ENCODE peak calls at places on chromosomes 11 and 22, in eight cellular contexts. One of them, this sample, is unnamed.

GRCh38 chr11:91219501-91219900 is 996.7 kb upstream of the CHORDC1 start:
- DNase-seq in prostate gland: no peak
- DNase-seq in keratinocyte: no peak
- DNase-seq in hepatocyte: no peak
- DNase-seq in pancreas: no peak
- DNase-seq in heart left ventricle: no peak
- DNase-seq in lower lobe of right lung: no peak
- DNase-seq in AG04450: no peak
- DNase-seq in this sample: no peak

GRCh38 chr22:41934284-41935014 is 7.8 kb upstream of the TNFRSF13C start:
- DNase-seq in prostate gland: no peak
- DNase-seq in keratinocyte: no peak
- DNase-seq in hepatocyte: no peak
- DNase-seq in pancreas: no peak
- DNase-seq in heart left ventricle: no peak
- DNase-seq in lower lobe of right lung: no peak
- DNase-seq in AG04450: no peak
- DNase-seq in this sample: no peak

GRCh38 chr11:75602916-75603315 is 40.9 kb downstream of the SERPINH1 start:
- DNase-seq in prostate gland: no peak
- DNase-seq in keratinocyte: no peak
- DNase-seq in hepatocyte: no peak
- DNase-seq in pancreas: no peak
- DNase-seq in heart left ventricle: no peak
- DNase-seq in lower lobe of right lung: no peak
- DNase-seq in AG04450: no peak
- DNase-seq in this sample: no peak

GRCh38 chr11:79285756-79286155 is 155.1 kb downstream of the TENM4 start:
- DNase-seq in prostate gland: no peak
- DNase-seq in keratinocyte: no peak
- DNase-seq in hepatocyte: no peak
- DNase-seq in pancreas: no peak
- DNase-seq in heart left ventricle: no peak
- DNase-seq in lower lobe of right lung: no peak
- DNase-seq in AG04450: no peak
- DNase-seq in this sample: no peak

GRCh38 chr11:96014234-96014633 is 90.3 kb upstream of the MTMR2 start:
- DNase-seq in prostate gland: no peak
- DNase-seq in keratinocyte: no peak
- DNase-seq in hepatocyte: no peak
- DNase-seq in pancreas: no peak
- DNase-seq in heart left ventricle: no peak
- DNase-seq in lower lobe of right lung: no peak
- DNase-seq in AG04450: no peak
- DNase-seq in this sample: no peak

GRCh38 chr11:57974830-57975229 is 48.9 kb upstream of the OR9Q1 start:
- DNase-seq in prostate gland: no peak
- DNase-seq in keratinocyte: no peak
- DNase-seq in hepatocyte: no peak
- DNase-seq in pancreas: no peak
- DNase-seq in heart left ventricle: no peak
- DNase-seq in lower lobe of right lung: no peak
- DNase-seq in AG04450: no peak
- DNase-seq in this sample: no peak

GRCh38 chr11:47308050-47308823 is 38.3 kb downstream of the MADD start:
- DNase-seq in prostate gland: no peak
- DNase-seq in keratinocyte: no peak
- DNase-seq in hepatocyte: no peak
- DNase-seq in pancreas: peak
- DNase-seq in heart left ventricle: no peak
- DNase-seq in lower lobe of right lung: no peak
- DNase-seq in AG04450: no peak
- DNase-seq in this sample: no peak

GRCh38 chr11:41307371-41308080 is 151.9 kb downstream of the LRRC4C start:
- DNase-seq in prostate gland: no peak
- DNase-seq in keratinocyte: no peak
- DNase-seq in hepatocyte: no peak
- DNase-seq in pancreas: no peak
- DNase-seq in heart left ventricle: no peak
- DNase-seq in lower lobe of right lung: no peak
- DNase-seq in AG04450: no peak
- DNase-seq in this sample: no peak

GRCh38 chr11:105799263-105799662 is 189.4 kb downstream of the GRIA4 start:
- DNase-seq in prostate gland: no peak
- DNase-seq in keratinocyte: no peak
- DNase-seq in hepatocyte: no peak
- DNase-seq in pancreas: no peak
- DNase-seq in heart left ventricle: no peak
- DNase-seq in lower lobe of right lung: no peak
- DNase-seq in AG04450: no peak
- DNase-seq in this sample: no peak

GRCh38 chr11:46277313-46277622 is 194 bp upstream of the CREB3L1 start:
- DNase-seq in prostate gland: peak
- DNase-seq in keratinocyte: no peak
- DNase-seq in hepatocyte: peak
- DNase-seq in pancreas: no peak
- DNase-seq in heart left ventricle: no peak
- DNase-seq in lower lobe of right lung: no peak
- DNase-seq in AG04450: no peak
- DNase-seq in this sample: peak

GRCh38 chr22:23278883-23279675 is 98.8 kb downstream of the BCR start:
- DNase-seq in prostate gland: peak
- DNase-seq in keratinocyte: peak
- DNase-seq in hepatocyte: no peak
- DNase-seq in pancreas: peak
- DNase-seq in heart left ventricle: no peak
- DNase-seq in lower lobe of right lung: peak
- DNase-seq in AG04450: no peak
- DNase-seq in this sample: no peak

GRCh38 chr22:20624161-20624616 is 116.8 kb downstream of the MED15 start:
- DNase-seq in prostate gland: no peak
- DNase-seq in keratinocyte: no peak
- DNase-seq in hepatocyte: no peak
- DNase-seq in pancreas: no peak
- DNase-seq in heart left ventricle: no peak
- DNase-seq in lower lobe of right lung: no peak
- DNase-seq in AG04450: no peak
- DNase-seq in this sample: no peak

GRCh38 chr22:28799125-28799833 is 1.1 kb downstream of the XBP1 start:
- DNase-seq in prostate gland: peak
- DNase-seq in keratinocyte: no peak
- DNase-seq in hepatocyte: peak
- DNase-seq in pancreas: no peak
- DNase-seq in heart left ventricle: no peak
- DNase-seq in lower lobe of right lung: peak
- DNase-seq in AG04450: peak
- DNase-seq in this sample: peak

GRCh38 chr11:72682238-72682872 is 8.1 kb upstream of the PDE2A start:
- DNase-seq in prostate gland: no peak
- DNase-seq in keratinocyte: no peak
- DNase-seq in hepatocyte: no peak
- DNase-seq in pancreas: no peak
- DNase-seq in heart left ventricle: no peak
- DNase-seq in lower lobe of right lung: no peak
- DNase-seq in AG04450: no peak
- DNase-seq in this sample: no peak

GRCh38 chr11:72685560-72686480 is 11.6 kb upstream of the PDE2A start:
- DNase-seq in prostate gland: no peak
- DNase-seq in keratinocyte: no peak
- DNase-seq in hepatocyte: peak
- DNase-seq in pancreas: no peak
- DNase-seq in heart left ventricle: peak
- DNase-seq in lower lobe of right lung: no peak
- DNase-seq in AG04450: no peak
- DNase-seq in this sample: no peak

GRCh38 chr11:72683782-72684200 is 9.6 kb upstream of the PDE2A start:
- DNase-seq in prostate gland: peak
- DNase-seq in keratinocyte: no peak
- DNase-seq in hepatocyte: peak
- DNase-seq in pancreas: peak
- DNase-seq in heart left ventricle: peak
- DNase-seq in lower lobe of right lung: peak
- DNase-seq in AG04450: no peak
- DNase-seq in this sample: peak

GRCh38 chr11:72686639-72687215 is 12.5 kb upstream of the PDE2A start:
- DNase-seq in prostate gland: no peak
- DNase-seq in keratinocyte: no peak
- DNase-seq in hepatocyte: no peak
- DNase-seq in pancreas: no peak
- DNase-seq in heart left ventricle: no peak
- DNase-seq in lower lobe of right lung: no peak
- DNase-seq in AG04450: no peak
- DNase-seq in this sample: no peak

GRCh38 chr11:72684236-72684912 is 10.2 kb upstream of the PDE2A start:
- DNase-seq in prostate gland: peak
- DNase-seq in keratinocyte: no peak
- DNase-seq in hepatocyte: peak
- DNase-seq in pancreas: peak
- DNase-seq in heart left ventricle: peak
- DNase-seq in lower lobe of right lung: peak
- DNase-seq in AG04450: no peak
- DNase-seq in this sample: peak
- TF ChIP-seq CTCF in prostate gland: peak
- TF ChIP-seq CTCF in keratinocyte: peak
- TF ChIP-seq CTCF in hepatocyte: peak
- TF ChIP-seq CTCF in pancreas: peak
- TF ChIP-seq CTCF in heart left ventricle: peak
- TF ChIP-seq CTCF in lower lobe of right lung: peak
- TF ChIP-seq CTCF in AG04450: peak
- TF ChIP-seq CTCF in this sample: peak

GRCh38 chr22:46593211-46593676 is 26.9 kb upstream of the GRAMD4 start:
- DNase-seq in prostate gland: no peak
- DNase-seq in keratinocyte: no peak
- DNase-seq in hepatocyte: no peak
- DNase-seq in pancreas: no peak
- DNase-seq in heart left ventricle: no peak
- DNase-seq in lower lobe of right lung: peak
- DNase-seq in AG04450: no peak
- DNase-seq in this sample: peak
- H3K4me3 ChIP-seq in prostate gland: no peak
- H3K4me3 ChIP-seq in keratinocyte: no peak
- H3K4me3 ChIP-seq in hepatocyte: no peak
- H3K4me3 ChIP-seq in pancreas: no peak
- H3K4me3 ChIP-seq in heart left ventricle: peak
- H3K4me3 ChIP-seq in lower lobe of right lung: peak
- H3K4me3 ChIP-seq in AG04450: no peak
- H3K4me3 ChIP-seq in this sample: no peak

DNA sequence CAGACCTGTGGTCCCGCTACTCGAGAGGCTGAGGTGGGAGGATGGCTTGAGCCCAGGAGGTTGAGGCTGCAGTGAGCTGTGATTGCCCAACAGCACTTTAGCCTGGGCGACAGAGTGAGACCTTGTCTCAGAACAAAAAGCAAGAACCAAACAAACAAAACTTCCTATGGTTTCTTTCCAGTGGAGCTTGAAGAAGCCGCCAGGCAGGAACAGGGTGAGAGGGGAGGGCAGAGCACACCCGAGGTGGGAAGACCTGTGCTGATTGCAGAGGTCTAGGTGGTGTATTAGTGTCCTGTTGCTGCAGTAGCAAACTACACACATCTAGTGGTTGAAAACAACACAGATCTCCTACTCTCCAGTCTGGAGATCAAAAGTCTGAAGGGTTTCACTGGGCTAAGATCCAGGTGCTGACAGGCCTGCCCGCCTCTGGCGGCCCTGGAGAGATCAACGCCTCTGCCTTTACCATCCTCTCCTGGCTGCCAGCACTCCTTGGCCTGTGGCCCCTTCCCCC is 10.5 kb downstream of the ARHGEF17 start:
- DNase-seq in prostate gland: no peak
- DNase-seq in keratinocyte: no peak
- DNase-seq in hepatocyte: no peak
- DNase-seq in pancreas: peak
- DNase-seq in heart left ventricle: no peak
- DNase-seq in lower lobe of right lung: no peak
- DNase-seq in AG04450: no peak
- DNase-seq in this sample: no peak
- H3K27ac ChIP-seq in prostate gland: peak
- H3K27ac ChIP-seq in keratinocyte: no peak
- H3K27ac ChIP-seq in hepatocyte: no peak
- H3K27ac ChIP-seq in pancreas: no peak
- H3K27ac ChIP-seq in heart left ventricle: peak
- H3K27ac ChIP-seq in lower lobe of right lung: peak
- H3K27ac ChIP-seq in AG04450: no peak
- H3K27ac ChIP-seq in this sample: no peak

GRCh38 chr11:36254739-36255138 is 34.5 kb downstream of the COMMD9 start:
- DNase-seq in prostate gland: no peak
- DNase-seq in keratinocyte: no peak
- DNase-seq in hepatocyte: no peak
- DNase-seq in pancreas: no peak
- DNase-seq in heart left ventricle: no peak
- DNase-seq in lower lobe of right lung: no peak
- DNase-seq in AG04450: no peak
- DNase-seq in this sample: no peak

GRCh38 chr11:36264011-36264410 is 25.2 kb downstream of the COMMD9 start:
- DNase-seq in prostate gland: no peak
- DNase-seq in keratinocyte: no peak
- DNase-seq in hepatocyte: no peak
- DNase-seq in pancreas: no peak
- DNase-seq in heart left ventricle: no peak
- DNase-seq in lower lobe of right lung: no peak
- DNase-seq in AG04450: no peak
- DNase-seq in this sample: peak

GRCh38 chr11:36261094-36261493 is 28.1 kb downstream of the COMMD9 start:
- DNase-seq in prostate gland: no peak
- DNase-seq in keratinocyte: no peak
- DNase-seq in hepatocyte: no peak
- DNase-seq in pancreas: no peak
- DNase-seq in heart left ventricle: no peak
- DNase-seq in lower lobe of right lung: no peak
- DNase-seq in AG04450: no peak
- DNase-seq in this sample: no peak

GRCh38 chr11:36257351-36257750 is 31.9 kb downstream of the COMMD9 start:
- DNase-seq in prostate gland: no peak
- DNase-seq in keratinocyte: no peak
- DNase-seq in hepatocyte: no peak
- DNase-seq in pancreas: no peak
- DNase-seq in heart left ventricle: no peak
- DNase-seq in lower lobe of right lung: no peak
- DNase-seq in AG04450: no peak
- DNase-seq in this sample: peak

GRCh38 chr11:36258730-36259360 is 30.4 kb downstream of the COMMD9 start:
- DNase-seq in prostate gland: peak
- DNase-seq in keratinocyte: peak
- DNase-seq in hepatocyte: peak
- DNase-seq in pancreas: no peak
- DNase-seq in heart left ventricle: peak
- DNase-seq in lower lobe of right lung: no peak
- DNase-seq in AG04450: peak
- DNase-seq in this sample: peak
- TF ChIP-seq CTCF in prostate gland: peak
- TF ChIP-seq CTCF in keratinocyte: peak
- TF ChIP-seq CTCF in hepatocyte: peak
- TF ChIP-seq CTCF in pancreas: peak
- TF ChIP-seq CTCF in heart left ventricle: peak
- TF ChIP-seq CTCF in lower lobe of right lung: peak
- TF ChIP-seq CTCF in AG04450: peak
- TF ChIP-seq CTCF in this sample: peak

This sample was measured in adrenal gland.